ENCODE peak calls at places on chromosome 21, in ten cellular contexts. One of them, this sample, is unnamed.

GRCh38 chr21:32946654-32947053 is 79.1 kb upstream of the OLIG2 start:
- DNase-seq in GM04504: no peak
- DNase-seq in NCI-H2171: no peak
- DNase-seq in left ventricle myocardium inferior: no peak
- DNase-seq in HTR-8/SVneo: no peak
- DNase-seq in NCI-H1092 treated with DMSO at 0.1 percent for 48 hours: no peak
- DNase-seq in hypothalamus: no peak
- DNase-seq in PC-3: no peak
- DNase-seq in Jurkat, Clone E6-1: no peak
- DNase-seq in kidney epithelial cell: no peak
- DNase-seq in this sample: peak

GRCh38 chr21:42614811-42615342 is 38.5 kb upstream of the PDE9A start:
- DNase-seq in PC-3: peak
- DNase-seq in NCI-H1092 treated with DMSO at 0.1 percent for 48 hours: no peak
- DNase-seq in NCI-H2171: no peak
- DNase-seq in kidney epithelial cell: no peak
- DNase-seq in GM04504: no peak
- DNase-seq in left ventricle myocardium inferior: no peak
- DNase-seq in Jurkat, Clone E6-1: peak
- DNase-seq in HTR-8/SVneo: peak
- DNase-seq in hypothalamus: no peak
- DNase-seq in this sample: peak

GRCh38 chr21:27425172-27425571 is 458.3 kb upstream of the ADAMTS5 start:
- DNase-seq in left ventricle myocardium inferior: no peak
- DNase-seq in HTR-8/SVneo: no peak
- DNase-seq in kidney epithelial cell: no peak
- DNase-seq in hypothalamus: no peak
- DNase-seq in NCI-H2171: no peak
- DNase-seq in GM04504: no peak
- DNase-seq in Jurkat, Clone E6-1: no peak
- DNase-seq in NCI-H1092 treated with DMSO at 0.1 percent for 48 hours: peak
- DNase-seq in PC-3: no peak
- DNase-seq in this sample: peak

GRCh38 chr21:26743524-26743923 is 101.7 kb downstream of the ADAMTS1 start:
- DNase-seq in PC-3: no peak
- DNase-seq in NCI-H1092 treated with DMSO at 0.1 percent for 48 hours: no peak
- DNase-seq in GM04504: no peak
- DNase-seq in kidney epithelial cell: no peak
- DNase-seq in left ventricle myocardium inferior: no peak
- DNase-seq in NCI-H2171: no peak
- DNase-seq in Jurkat, Clone E6-1: no peak
- DNase-seq in HTR-8/SVneo: no peak
- DNase-seq in hypothalamus: peak
- DNase-seq in this sample: no peak

GRCh38 chr21:28884481-28884880 is 108.2 kb downstream of the LTN1 start:
- DNase-seq in Jurkat, Clone E6-1: peak
- DNase-seq in hypothalamus: no peak
- DNase-seq in HTR-8/SVneo: no peak
- DNase-seq in kidney epithelial cell: no peak
- DNase-seq in PC-3: peak
- DNase-seq in NCI-H1092 treated with DMSO at 0.1 percent for 48 hours: peak
- DNase-seq in NCI-H2171: no peak
- DNase-seq in GM04504: no peak
- DNase-seq in left ventricle myocardium inferior: no peak
- DNase-seq in this sample: peak

GRCh38 chr21:17987328-17987727 is 168.2 kb upstream of the C21orf91 start:
- DNase-seq in left ventricle myocardium inferior: no peak
- DNase-seq in hypothalamus: no peak
- DNase-seq in GM04504: no peak
- DNase-seq in NCI-H1092 treated with DMSO at 0.1 percent for 48 hours: peak
- DNase-seq in kidney epithelial cell: no peak
- DNase-seq in PC-3: no peak
- DNase-seq in Jurkat, Clone E6-1: no peak
- DNase-seq in HTR-8/SVneo: no peak
- DNase-seq in NCI-H2171: no peak
- DNase-seq in this sample: no peak

GRCh38 chr21:33732038-33732437 is 89.7 kb downstream of the ITSN1 start:
- DNase-seq in GM04504: no peak
- DNase-seq in NCI-H1092 treated with DMSO at 0.1 percent for 48 hours: no peak
- DNase-seq in Jurkat, Clone E6-1: no peak
- DNase-seq in HTR-8/SVneo: no peak
- DNase-seq in left ventricle myocardium inferior: no peak
- DNase-seq in NCI-H2171: no peak
- DNase-seq in kidney epithelial cell: no peak
- DNase-seq in hypothalamus: no peak
- DNase-seq in PC-3: no peak
- DNase-seq in this sample: no peak

GRCh38 chr21:33029512-33029921 is 3.8 kb downstream of the OLIG2 start:
- DNase-seq in HTR-8/SVneo: no peak
- DNase-seq in hypothalamus: no peak
- DNase-seq in kidney epithelial cell: no peak
- DNase-seq in PC-3: no peak
- DNase-seq in left ventricle myocardium inferior: no peak
- DNase-seq in NCI-H2171: no peak
- DNase-seq in Jurkat, Clone E6-1: no peak
- DNase-seq in GM04504: no peak
- DNase-seq in NCI-H1092 treated with DMSO at 0.1 percent for 48 hours: no peak
- DNase-seq in this sample: no peak

GRCh38 chr21:14880922-14881321 is 183.9 kb downstream of the NRIP1 start:
- DNase-seq in GM04504: no peak
- DNase-seq in left ventricle myocardium inferior: no peak
- DNase-seq in PC-3: peak
- DNase-seq in hypothalamus: no peak
- DNase-seq in Jurkat, Clone E6-1: no peak
- DNase-seq in kidney epithelial cell: no peak
- DNase-seq in HTR-8/SVneo: peak
- DNase-seq in NCI-H2171: no peak
- DNase-seq in NCI-H1092 treated with DMSO at 0.1 percent for 48 hours: no peak
- DNase-seq in this sample: peak

GRCh38 chr21:38349111-38349746 is 92.4 kb downstream of the KCNJ15 start:
- DNase-seq in left ventricle myocardium inferior: no peak
- DNase-seq in NCI-H1092 treated with DMSO at 0.1 percent for 48 hours: peak
- DNase-seq in hypothalamus: no peak
- DNase-seq in PC-3: no peak
- DNase-seq in GM04504: no peak
- DNase-seq in Jurkat, Clone E6-1: no peak
- DNase-seq in kidney epithelial cell: peak
- DNase-seq in NCI-H2171: peak
- DNase-seq in HTR-8/SVneo: no peak
- DNase-seq in this sample: peak